ENCODE peak calls at places on chromosomes 2 and 18, in seven cellular contexts. One of them, this sample, is unnamed.
A peak's percentile ranks its signal among the peaks of the same experiment; 100 is the strongest.

GRCh38 chr2:83069724-83070123 is 1389.4 kb downstream of the SUCLG1 start:
- DNase-seq in uterus: no peak
- DNase-seq in tibial nerve: no peak
- DNase-seq in Peyer's patch: no peak
- DNase-seq in A549: no peak
- DNase-seq in IMR-90: peak; percentile 28
- DNase-seq in transverse colon: no peak
- DNase-seq in this sample: no peak

GRCh38 chr2:189654641-189655040 is 6.6 kb upstream of the ASNSD1 start:
- DNase-seq in uterus: no peak
- DNase-seq in tibial nerve: no peak
- DNase-seq in Peyer's patch: no peak
- DNase-seq in A549: no peak
- DNase-seq in IMR-90: no peak
- DNase-seq in transverse colon: no peak
- DNase-seq in this sample: no peak

GRCh38 chr2:63364866-63365265 is 223.4 kb downstream of the WDPCP start:
- DNase-seq in uterus: no peak
- DNase-seq in tibial nerve: no peak
- DNase-seq in Peyer's patch: no peak
- DNase-seq in A549: no peak
- DNase-seq in IMR-90: no peak
- DNase-seq in transverse colon: no peak
- DNase-seq in this sample: no peak

GRCh38 chr18:23689031-23689615 is at the start of gene LAMA3:
- DNase-seq in uterus: peak; percentile 68
- DNase-seq in tibial nerve: no peak
- DNase-seq in Peyer's patch: peak; percentile 84
- DNase-seq in A549: peak; percentile 65
- DNase-seq in IMR-90: peak; percentile 11
- DNase-seq in transverse colon: peak; percentile 61
- DNase-seq in this sample: no peak

GRCh38 chr18:11154983-11155759 is 5.8 kb upstream of the PIEZO2 start:
- DNase-seq in uterus: no peak
- DNase-seq in tibial nerve: no peak
- DNase-seq in Peyer's patch: no peak
- DNase-seq in A549: no peak
- DNase-seq in IMR-90: no peak
- DNase-seq in transverse colon: no peak
- DNase-seq in this sample: peak; percentile 75

GRCh38 chr2:232761301-232761907 is 15.0 kb downstream of the KCNJ13 start:
- DNase-seq in uterus: no peak
- DNase-seq in tibial nerve: no peak
- DNase-seq in Peyer's patch: no peak
- DNase-seq in A549: peak; percentile 69
- DNase-seq in IMR-90: peak; percentile 41
- DNase-seq in transverse colon: peak; percentile 23
- DNase-seq in this sample: no peak

GRCh38 chr2:3656762-3657691 is 973 bp upstream of the ALLC start:
- DNase-seq in uterus: no peak
- DNase-seq in tibial nerve: no peak
- DNase-seq in Peyer's patch: no peak
- DNase-seq in A549: no peak
- DNase-seq in IMR-90: peak; percentile 7
- DNase-seq in transverse colon: no peak
- DNase-seq in this sample: no peak

GRCh38 chr2:41355794-41356193 is 692.0 kb upstream of the PKDCC start:
- DNase-seq in uterus: no peak
- DNase-seq in tibial nerve: no peak
- DNase-seq in Peyer's patch: no peak
- DNase-seq in A549: no peak
- DNase-seq in IMR-90: no peak
- DNase-seq in transverse colon: no peak
- DNase-seq in this sample: no peak

GRCh38 chr2:172772637-172773036 is 37.0 kb downstream of the RAPGEF4 start:
- DNase-seq in uterus: no peak
- DNase-seq in tibial nerve: no peak
- DNase-seq in Peyer's patch: no peak
- DNase-seq in A549: peak; percentile 16
- DNase-seq in IMR-90: peak; percentile 91
- DNase-seq in transverse colon: no peak
- DNase-seq in this sample: no peak

GRCh38 chr2:166125557-166125956 is 2.3 kb downstream of the SCN1A start:
- DNase-seq in uterus: no peak
- DNase-seq in tibial nerve: no peak
- DNase-seq in Peyer's patch: no peak
- DNase-seq in A549: no peak
- DNase-seq in IMR-90: no peak
- DNase-seq in transverse colon: no peak
- DNase-seq in this sample: no peak

GRCh38 chr2:173984866-173985588 is 19.9 kb upstream of the SP3 start:
- DNase-seq in uterus: no peak
- DNase-seq in tibial nerve: no peak
- DNase-seq in Peyer's patch: no peak
- DNase-seq in A549: peak; percentile 21
- DNase-seq in IMR-90: no peak
- DNase-seq in transverse colon: no peak
- DNase-seq in this sample: no peak

GRCh38 chr18:37309861-37310260 is 255.7 kb downstream of the CELF4 start:
- DNase-seq in uterus: no peak
- DNase-seq in tibial nerve: no peak
- DNase-seq in Peyer's patch: no peak
- DNase-seq in A549: peak; percentile 24
- DNase-seq in IMR-90: no peak
- DNase-seq in transverse colon: no peak
- DNase-seq in this sample: no peak

GRCh38 chr2:158221055-158222021 is 119.7 kb downstream of the UPP2 start:
- DNase-seq in uterus: no peak
- DNase-seq in tibial nerve: no peak
- DNase-seq in Peyer's patch: no peak
- DNase-seq in A549: no peak
- DNase-seq in IMR-90: no peak
- DNase-seq in transverse colon: no peak
- DNase-seq in this sample: no peak

GRCh38 chr2:151271824-151272223 is 10.2 kb upstream of the RBM43 start:
- DNase-seq in uterus: no peak
- DNase-seq in tibial nerve: no peak
- DNase-seq in Peyer's patch: no peak
- DNase-seq in A549: no peak
- DNase-seq in IMR-90: no peak
- DNase-seq in transverse colon: no peak
- DNase-seq in this sample: no peak

GRCh38 chr2:24819442-24820174 is 26.4 kb downstream of the CENPO start:
- DNase-seq in uterus: peak; percentile 12
- DNase-seq in tibial nerve: no peak
- DNase-seq in Peyer's patch: no peak
- DNase-seq in A549: no peak
- DNase-seq in IMR-90: no peak
- DNase-seq in transverse colon: no peak
- DNase-seq in this sample: no peak

DNA sequence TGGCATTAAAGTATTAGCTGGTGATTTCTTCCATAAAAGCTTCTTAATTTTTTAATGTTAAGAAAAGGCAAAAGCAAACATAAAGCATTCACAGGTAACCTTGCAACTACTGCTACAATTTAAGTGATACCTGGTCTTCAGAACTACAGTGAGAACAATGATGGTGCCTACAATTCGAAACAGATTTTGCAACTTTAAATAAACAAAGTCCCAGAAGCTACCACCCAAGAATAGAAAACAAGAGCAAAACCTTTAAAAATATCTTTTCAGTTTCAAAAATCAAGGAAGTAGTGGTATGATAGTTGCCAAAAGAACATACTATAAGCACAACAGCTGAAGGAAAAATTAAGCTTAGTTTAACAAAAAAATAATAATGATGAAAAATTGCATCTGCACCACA is 17.2 kb upstream of the CHAC2 start:
- DNase-seq in uterus: no peak
- DNase-seq in tibial nerve: no peak
- DNase-seq in Peyer's patch: no peak
- DNase-seq in A549: no peak
- DNase-seq in IMR-90: no peak
- DNase-seq in transverse colon: no peak
- DNase-seq in this sample: no peak
- H3K27ac ChIP-seq in uterus: no peak overlapping the region
- H3K27ac ChIP-seq in tibial nerve: no peak overlapping the region
- H3K27ac ChIP-seq in Peyer's patch: no peak overlapping the region
- H3K27ac ChIP-seq in A549: no peak overlapping the region
- H3K27ac ChIP-seq in IMR-90: no peak overlapping the region
- H3K27ac ChIP-seq in transverse colon: no peak overlapping the region
- H3K27ac ChIP-seq in this sample: no peak overlapping the region

DNA sequence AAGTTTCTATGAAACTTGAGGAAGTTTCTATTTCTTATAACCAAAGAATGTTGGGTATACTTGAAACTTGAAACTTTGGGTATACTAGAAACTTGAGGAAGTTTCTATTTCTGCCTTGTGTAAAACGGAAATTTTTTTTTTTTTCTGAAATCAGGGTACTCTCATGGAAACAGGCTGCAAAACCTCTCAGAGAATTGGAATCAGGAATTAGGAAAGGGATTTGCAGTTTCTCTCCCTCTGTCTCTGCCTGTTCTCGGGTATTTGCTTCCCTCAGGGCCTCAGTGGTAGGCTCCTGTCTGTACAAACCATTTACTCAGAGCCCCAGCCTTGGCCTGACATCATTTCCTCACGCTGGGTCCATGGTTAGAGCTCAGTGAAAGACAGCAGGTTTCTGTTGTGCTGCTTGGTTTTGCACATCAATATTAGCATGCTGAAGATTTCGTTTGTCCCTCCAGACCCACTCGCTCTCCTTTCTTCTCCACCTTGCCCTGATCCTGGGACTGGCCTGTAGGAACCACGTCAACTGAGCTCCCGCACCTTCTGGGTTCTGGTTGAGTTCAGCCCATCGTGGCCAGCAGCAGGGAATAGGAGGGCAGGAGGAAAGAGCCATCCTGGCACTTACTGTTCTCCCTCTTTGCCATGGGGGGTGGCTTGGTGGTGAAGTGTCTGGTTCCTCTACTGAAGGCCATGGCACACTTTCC is 106.4 kb downstream of the POLR1A start:
- DNase-seq in uterus: no peak
- DNase-seq in tibial nerve: no peak
- DNase-seq in Peyer's patch: no peak
- DNase-seq in A549: no peak
- DNase-seq in IMR-90: peak; percentile 49
- DNase-seq in transverse colon: peak; percentile 33
- DNase-seq in this sample: no peak
- TF ChIP-seq POLR2A in uterus: no peak
- TF ChIP-seq POLR2A in tibial nerve: no peak
- TF ChIP-seq POLR2A in Peyer's patch: no peak
- TF ChIP-seq POLR2A in A549: no peak
- TF ChIP-seq POLR2A in IMR-90: no peak
- TF ChIP-seq POLR2A in transverse colon: no peak
- TF ChIP-seq POLR2A in this sample: no peak

DNA sequence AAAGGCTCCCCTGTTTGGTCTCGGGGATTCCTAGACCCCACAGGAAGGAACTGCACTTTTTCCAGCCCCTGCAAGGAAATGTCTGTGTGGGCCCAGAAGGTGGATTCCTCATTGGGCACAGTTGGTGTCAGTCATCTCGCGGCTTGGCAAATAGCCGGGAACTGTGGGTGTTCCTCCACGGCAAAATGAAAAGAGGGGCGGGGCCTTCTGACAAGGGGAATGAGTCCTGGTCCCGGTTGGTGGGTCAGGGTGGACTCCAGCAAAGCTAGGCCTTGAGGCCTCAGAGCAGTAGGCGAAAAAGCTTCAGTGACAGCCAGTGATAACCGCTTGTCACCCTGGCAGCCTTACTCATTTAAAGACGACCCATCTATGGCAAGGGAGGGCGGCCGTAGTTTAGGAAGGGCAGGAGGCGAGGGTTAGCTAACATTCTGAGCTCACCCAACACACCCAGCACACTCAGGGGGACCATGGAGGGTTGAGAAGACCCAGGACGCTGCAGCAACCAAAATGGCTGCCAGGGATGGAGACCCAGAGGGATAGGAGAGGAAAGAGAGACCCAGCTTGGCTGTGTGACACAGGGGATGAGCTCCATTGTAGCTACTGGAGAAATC is 16.5 kb downstream of the SLC4A3 start:
- DNase-seq in uterus: no peak
- DNase-seq in tibial nerve: no peak
- DNase-seq in Peyer's patch: no peak
- DNase-seq in A549: peak; percentile 21
- DNase-seq in IMR-90: no peak
- DNase-seq in transverse colon: no peak
- DNase-seq in this sample: no peak
- H3K27ac ChIP-seq in uterus: no peak overlapping the region
- H3K27ac ChIP-seq in tibial nerve: no peak overlapping the region
- H3K27ac ChIP-seq in Peyer's patch: no peak overlapping the region
- H3K27ac ChIP-seq in A549: no peak overlapping the region
- H3K27ac ChIP-seq in IMR-90: no peak overlapping the region
- H3K27ac ChIP-seq in transverse colon: no peak overlapping the region
- H3K27ac ChIP-seq in this sample: no peak overlapping the region

DNA sequence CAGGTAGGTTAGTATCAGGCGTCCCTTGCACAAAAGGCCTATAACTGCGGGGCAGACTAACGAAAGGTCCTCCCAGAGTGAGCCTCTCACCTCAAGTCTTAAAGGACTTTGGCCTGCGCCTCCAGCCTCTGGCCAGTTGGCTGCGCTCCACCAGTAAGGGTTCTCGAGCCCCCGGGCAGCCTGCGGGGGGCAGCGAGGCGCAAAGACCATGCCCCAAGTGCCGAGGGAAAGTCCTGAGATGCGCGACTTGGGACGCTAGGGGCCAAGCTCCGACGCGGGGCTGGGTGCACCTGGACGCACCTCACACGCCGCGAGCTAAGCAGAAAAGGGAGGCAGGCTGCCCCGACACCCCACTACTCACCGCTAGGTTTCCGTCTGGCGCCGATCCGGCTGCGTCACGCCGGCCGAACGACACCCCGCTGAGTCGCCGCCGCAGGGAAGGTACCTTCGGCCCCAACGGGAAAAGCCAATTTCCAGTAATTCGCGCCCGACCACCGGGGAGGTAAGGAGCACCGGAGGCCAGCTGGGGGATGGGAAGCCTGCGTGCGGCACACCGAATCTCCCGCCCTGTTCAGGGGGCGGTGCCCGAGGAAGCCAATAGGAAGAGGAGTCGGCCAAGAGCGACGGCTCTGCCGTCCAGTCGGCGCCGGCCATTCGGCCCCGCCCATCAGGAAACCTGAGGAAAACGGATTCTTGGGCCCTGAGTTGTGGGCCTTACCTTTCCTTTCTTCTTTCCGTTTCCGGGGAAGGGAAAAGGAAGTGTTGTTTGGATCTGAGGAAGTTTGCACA is at the start of gene ORC2:
- DNase-seq in uterus: peak; percentile 94
- DNase-seq in tibial nerve: peak; percentile 93
- DNase-seq in Peyer's patch: peak; percentile 97
- DNase-seq in A549: peak; percentile 96
- DNase-seq in IMR-90: peak; percentile 91
- DNase-seq in transverse colon: peak; percentile 96
- DNase-seq in this sample: peak; percentile 97
- TF ChIP-seq POLR2A in uterus: no peak
- TF ChIP-seq POLR2A in tibial nerve: no peak
- TF ChIP-seq POLR2A in Peyer's patch: peak; percentile 19
- TF ChIP-seq POLR2A in A549: peak; percentile 47
- TF ChIP-seq POLR2A in IMR-90: no peak
- TF ChIP-seq POLR2A in transverse colon: peak; percentile 50
- TF ChIP-seq POLR2A in this sample: no peak

This sample was measured in esophagus muscularis mucosa.